ENCODE peak calls at places on chromosomes 5 and 9, in eight cellular contexts. One of them, this sample, is unnamed.

GRCh38 chr5:67206381-67207328 is 10.1 kb upstream of the CD180 start:
- DNase-seq in anterior cingulate cortex: no peak
- DNase-seq in AG09309: no peak
- DNase-seq in posterior vena cava: no peak
- DNase-seq in activated naive CD4-positive, alpha-beta T cell treated with anti-CD3 and anti-CD28 coated beads, Interleukin-2, amount 50 U/mL, for 72 hours: peak; percentile 88
- DNase-seq in brain microvascular endothelial cell: peak; percentile 9
- DNase-seq in pancreas: peak; percentile 25
- DNase-seq in NCI-H1092 treated with DMSO at 0.1 percent for 48 hours: no peak
- DNase-seq in this sample: peak; percentile 19

GRCh38 chr5:105968961-105969360 is 1701.8 kb downstream of the EFNA5 start:
- DNase-seq in activated naive CD4-positive, alpha-beta T cell treated with anti-CD3 and anti-CD28 coated beads, Interleukin-2, amount 50 U/mL, for 72 hours: no peak
- DNase-seq in posterior vena cava: no peak
- DNase-seq in brain microvascular endothelial cell: no peak
- DNase-seq in AG09309: no peak
- DNase-seq in pancreas: no peak
- DNase-seq in NCI-H1092 treated with DMSO at 0.1 percent for 48 hours: no peak
- DNase-seq in anterior cingulate cortex: no peak
- DNase-seq in this sample: no peak

GRCh38 chr5:81856948-81857928 is 106.3 kb upstream of the SSBP2 start:
- DNase-seq in brain microvascular endothelial cell: no peak
- DNase-seq in posterior vena cava: peak; percentile 83
- DNase-seq in NCI-H1092 treated with DMSO at 0.1 percent for 48 hours: peak; percentile 97
- DNase-seq in pancreas: peak; percentile 71
- DNase-seq in activated naive CD4-positive, alpha-beta T cell treated with anti-CD3 and anti-CD28 coated beads, Interleukin-2, amount 50 U/mL, for 72 hours: no peak
- DNase-seq in AG09309: no peak
- DNase-seq in anterior cingulate cortex: peak; percentile 67
- DNase-seq in this sample: no peak

GRCh38 chr9:4939118-4939561 is 45.9 kb upstream of the JAK2 start:
- DNase-seq in anterior cingulate cortex: no peak
- DNase-seq in pancreas: no peak
- DNase-seq in posterior vena cava: no peak
- DNase-seq in NCI-H1092 treated with DMSO at 0.1 percent for 48 hours: no peak
- DNase-seq in activated naive CD4-positive, alpha-beta T cell treated with anti-CD3 and anti-CD28 coated beads, Interleukin-2, amount 50 U/mL, for 72 hours: no peak
- DNase-seq in brain microvascular endothelial cell: no peak
- DNase-seq in AG09309: no peak
- DNase-seq in this sample: no peak

GRCh38 chr5:172283020-172283861 is at the start of gene UBTD2:
- DNase-seq in posterior vena cava: peak; percentile 95
- DNase-seq in pancreas: peak; percentile 85
- DNase-seq in activated naive CD4-positive, alpha-beta T cell treated with anti-CD3 and anti-CD28 coated beads, Interleukin-2, amount 50 U/mL, for 72 hours: no peak
- DNase-seq in AG09309: no peak
- DNase-seq in anterior cingulate cortex: peak; percentile 61
- DNase-seq in NCI-H1092 treated with DMSO at 0.1 percent for 48 hours: peak; percentile 47
- DNase-seq in brain microvascular endothelial cell: peak; percentile 63
- DNase-seq in this sample: no peak

GRCh38 chr9:16133556-16134227 is 580.8 kb downstream of the CCDC171 start:
- DNase-seq in pancreas: peak; percentile 50
- DNase-seq in AG09309: no peak
- DNase-seq in anterior cingulate cortex: no peak
- DNase-seq in posterior vena cava: no peak
- DNase-seq in activated naive CD4-positive, alpha-beta T cell treated with anti-CD3 and anti-CD28 coated beads, Interleukin-2, amount 50 U/mL, for 72 hours: no peak
- DNase-seq in NCI-H1092 treated with DMSO at 0.1 percent for 48 hours: peak; percentile 49
- DNase-seq in brain microvascular endothelial cell: peak; percentile 78
- DNase-seq in this sample: peak; percentile 67

GRCh38 chr5:73381587-73382411 is 66.8 kb downstream of the FOXD1 start:
- DNase-seq in anterior cingulate cortex: no peak
- DNase-seq in AG09309: no peak
- DNase-seq in pancreas: no peak
- DNase-seq in activated naive CD4-positive, alpha-beta T cell treated with anti-CD3 and anti-CD28 coated beads, Interleukin-2, amount 50 U/mL, for 72 hours: no peak
- DNase-seq in brain microvascular endothelial cell: no peak
- DNase-seq in NCI-H1092 treated with DMSO at 0.1 percent for 48 hours: no peak
- DNase-seq in posterior vena cava: no peak
- DNase-seq in this sample: no peak

GRCh38 chr5:136200761-136201160 is 7.8 kb upstream of the SMIM32 start:
- DNase-seq in pancreas: no peak
- DNase-seq in NCI-H1092 treated with DMSO at 0.1 percent for 48 hours: no peak
- DNase-seq in anterior cingulate cortex: no peak
- DNase-seq in brain microvascular endothelial cell: no peak
- DNase-seq in activated naive CD4-positive, alpha-beta T cell treated with anti-CD3 and anti-CD28 coated beads, Interleukin-2, amount 50 U/mL, for 72 hours: no peak
- DNase-seq in posterior vena cava: no peak
- DNase-seq in AG09309: no peak
- DNase-seq in this sample: no peak

GRCh38 chr5:72205431-72206009 is 98.2 kb downstream of the MAP1B start:
- DNase-seq in anterior cingulate cortex: no peak
- DNase-seq in AG09309: no peak
- DNase-seq in activated naive CD4-positive, alpha-beta T cell treated with anti-CD3 and anti-CD28 coated beads, Interleukin-2, amount 50 U/mL, for 72 hours: no peak
- DNase-seq in NCI-H1092 treated with DMSO at 0.1 percent for 48 hours: no peak
- DNase-seq in brain microvascular endothelial cell: no peak
- DNase-seq in pancreas: no peak
- DNase-seq in posterior vena cava: no peak
- DNase-seq in this sample: no peak

GRCh38 chr9:81613002-81613750 is 76.2 kb downstream of the TLE1 start:
- DNase-seq in NCI-H1092 treated with DMSO at 0.1 percent for 48 hours: peak; percentile 45
- DNase-seq in activated naive CD4-positive, alpha-beta T cell treated with anti-CD3 and anti-CD28 coated beads, Interleukin-2, amount 50 U/mL, for 72 hours: no peak
- DNase-seq in anterior cingulate cortex: peak; percentile 33
- DNase-seq in posterior vena cava: no peak
- DNase-seq in AG09309: peak; percentile 46
- DNase-seq in brain microvascular endothelial cell: peak; percentile 82
- DNase-seq in pancreas: no peak
- DNase-seq in this sample: no peak

GRCh38 chr5:1923341-1923740 is 40.6 kb upstream of the IRX4 start:
- DNase-seq in activated naive CD4-positive, alpha-beta T cell treated with anti-CD3 and anti-CD28 coated beads, Interleukin-2, amount 50 U/mL, for 72 hours: no peak
- DNase-seq in NCI-H1092 treated with DMSO at 0.1 percent for 48 hours: no peak
- DNase-seq in pancreas: no peak
- DNase-seq in AG09309: no peak
- DNase-seq in brain microvascular endothelial cell: no peak
- DNase-seq in anterior cingulate cortex: no peak
- DNase-seq in posterior vena cava: no peak
- DNase-seq in this sample: no peak

GRCh38 chr9:124782661-124783574 is 6.0 kb downstream of the OLFML2A start:
- DNase-seq in NCI-H1092 treated with DMSO at 0.1 percent for 48 hours: no peak
- DNase-seq in activated naive CD4-positive, alpha-beta T cell treated with anti-CD3 and anti-CD28 coated beads, Interleukin-2, amount 50 U/mL, for 72 hours: peak; percentile 45
- DNase-seq in pancreas: peak; percentile 6
- DNase-seq in brain microvascular endothelial cell: no peak
- DNase-seq in posterior vena cava: peak; percentile 72
- DNase-seq in AG09309: no peak
- DNase-seq in anterior cingulate cortex: no peak
- DNase-seq in this sample: no peak

GRCh38 chr9:114958021-114958846 is 27.8 kb upstream of the TNFSF8 start:
- DNase-seq in anterior cingulate cortex: no peak
- DNase-seq in pancreas: no peak
- DNase-seq in posterior vena cava: peak; percentile 82
- DNase-seq in activated naive CD4-positive, alpha-beta T cell treated with anti-CD3 and anti-CD28 coated beads, Interleukin-2, amount 50 U/mL, for 72 hours: peak; percentile 61
- DNase-seq in AG09309: no peak
- DNase-seq in NCI-H1092 treated with DMSO at 0.1 percent for 48 hours: no peak
- DNase-seq in brain microvascular endothelial cell: no peak
- DNase-seq in this sample: no peak

GRCh38 chr5:146059349-146060220 is 45.8 kb downstream of the PLAC8L1 start:
- DNase-seq in activated naive CD4-positive, alpha-beta T cell treated with anti-CD3 and anti-CD28 coated beads, Interleukin-2, amount 50 U/mL, for 72 hours: no peak
- DNase-seq in pancreas: no peak
- DNase-seq in AG09309: peak; percentile 14
- DNase-seq in NCI-H1092 treated with DMSO at 0.1 percent for 48 hours: no peak
- DNase-seq in anterior cingulate cortex: no peak
- DNase-seq in brain microvascular endothelial cell: no peak
- DNase-seq in posterior vena cava: no peak
- DNase-seq in this sample: no peak

GRCh38 chr5:66661149-66661548 is 65.0 kb downstream of the MAST4 start:
- DNase-seq in NCI-H1092 treated with DMSO at 0.1 percent for 48 hours: peak; percentile 3
- DNase-seq in posterior vena cava: peak; percentile 83
- DNase-seq in pancreas: no peak
- DNase-seq in brain microvascular endothelial cell: peak; percentile 18
- DNase-seq in AG09309: peak; percentile 14
- DNase-seq in anterior cingulate cortex: no peak
- DNase-seq in activated naive CD4-positive, alpha-beta T cell treated with anti-CD3 and anti-CD28 coated beads, Interleukin-2, amount 50 U/mL, for 72 hours: no peak
- DNase-seq in this sample: no peak

GRCh38 chr9:100731557-100731956 is 153.7 kb downstream of the CAVIN4 start:
- DNase-seq in NCI-H1092 treated with DMSO at 0.1 percent for 48 hours: no peak
- DNase-seq in anterior cingulate cortex: no peak
- DNase-seq in activated naive CD4-positive, alpha-beta T cell treated with anti-CD3 and anti-CD28 coated beads, Interleukin-2, amount 50 U/mL, for 72 hours: no peak
- DNase-seq in posterior vena cava: no peak
- DNase-seq in brain microvascular endothelial cell: no peak
- DNase-seq in AG09309: no peak
- DNase-seq in pancreas: no peak
- DNase-seq in this sample: no peak

GRCh38 chr9:109894921-109895758 is 115.1 kb downstream of the PALM2AKAP2 start:
- DNase-seq in AG09309: no peak
- DNase-seq in activated naive CD4-positive, alpha-beta T cell treated with anti-CD3 and anti-CD28 coated beads, Interleukin-2, amount 50 U/mL, for 72 hours: peak; percentile 77
- DNase-seq in NCI-H1092 treated with DMSO at 0.1 percent for 48 hours: no peak
- DNase-seq in pancreas: no peak
- DNase-seq in brain microvascular endothelial cell: peak; percentile 50
- DNase-seq in anterior cingulate cortex: no peak
- DNase-seq in posterior vena cava: no peak
- DNase-seq in this sample: no peak

GRCh38 chr9:114972510-114972909 is 42.1 kb upstream of the TNFSF8 start:
- DNase-seq in AG09309: no peak
- DNase-seq in pancreas: no peak
- DNase-seq in posterior vena cava: no peak
- DNase-seq in anterior cingulate cortex: no peak
- DNase-seq in NCI-H1092 treated with DMSO at 0.1 percent for 48 hours: no peak
- DNase-seq in brain microvascular endothelial cell: no peak
- DNase-seq in activated naive CD4-positive, alpha-beta T cell treated with anti-CD3 and anti-CD28 coated beads, Interleukin-2, amount 50 U/mL, for 72 hours: no peak
- DNase-seq in this sample: no peak

GRCh38 chr5:56377573-56377972 is 144.4 kb upstream of the ANKRD55 start:
- DNase-seq in brain microvascular endothelial cell: no peak
- DNase-seq in anterior cingulate cortex: no peak
- DNase-seq in activated naive CD4-positive, alpha-beta T cell treated with anti-CD3 and anti-CD28 coated beads, Interleukin-2, amount 50 U/mL, for 72 hours: no peak
- DNase-seq in AG09309: no peak
- DNase-seq in posterior vena cava: no peak
- DNase-seq in NCI-H1092 treated with DMSO at 0.1 percent for 48 hours: no peak
- DNase-seq in pancreas: no peak
- DNase-seq in this sample: no peak

GRCh38 chr9:16331527-16331926 is 538.9 kb downstream of the BNC2 start:
- DNase-seq in brain microvascular endothelial cell: no peak
- DNase-seq in pancreas: no peak
- DNase-seq in anterior cingulate cortex: no peak
- DNase-seq in AG09309: no peak
- DNase-seq in posterior vena cava: no peak
- DNase-seq in NCI-H1092 treated with DMSO at 0.1 percent for 48 hours: no peak
- DNase-seq in activated naive CD4-positive, alpha-beta T cell treated with anti-CD3 and anti-CD28 coated beads, Interleukin-2, amount 50 U/mL, for 72 hours: no peak
- DNase-seq in this sample: no peak

GRCh38 chr5:87300744-87301143 is 33.1 kb downstream of the RASA1 start:
- DNase-seq in activated naive CD4-positive, alpha-beta T cell treated with anti-CD3 and anti-CD28 coated beads, Interleukin-2, amount 50 U/mL, for 72 hours: no peak
- DNase-seq in anterior cingulate cortex: no peak
- DNase-seq in AG09309: peak; percentile 70
- DNase-seq in NCI-H1092 treated with DMSO at 0.1 percent for 48 hours: no peak
- DNase-seq in pancreas: no peak
- DNase-seq in posterior vena cava: no peak
- DNase-seq in brain microvascular endothelial cell: peak; percentile 95
- DNase-seq in this sample: peak; percentile 78

GRCh38 chr9:135600296-135600805 is 38.8 kb downstream of the PAEP start:
- DNase-seq in pancreas: no peak
- DNase-seq in posterior vena cava: no peak
- DNase-seq in NCI-H1092 treated with DMSO at 0.1 percent for 48 hours: no peak
- DNase-seq in brain microvascular endothelial cell: no peak
- DNase-seq in anterior cingulate cortex: no peak
- DNase-seq in AG09309: no peak
- DNase-seq in activated naive CD4-positive, alpha-beta T cell treated with anti-CD3 and anti-CD28 coated beads, Interleukin-2, amount 50 U/mL, for 72 hours: no peak
- DNase-seq in this sample: no peak

GRCh38 chr5:24566933-24567332 is 77.8 kb downstream of the CDH10 start:
- DNase-seq in activated naive CD4-positive, alpha-beta T cell treated with anti-CD3 and anti-CD28 coated beads, Interleukin-2, amount 50 U/mL, for 72 hours: no peak
- DNase-seq in brain microvascular endothelial cell: no peak
- DNase-seq in pancreas: no peak
- DNase-seq in anterior cingulate cortex: no peak
- DNase-seq in posterior vena cava: no peak
- DNase-seq in AG09309: no peak
- DNase-seq in NCI-H1092 treated with DMSO at 0.1 percent for 48 hours: no peak
- DNase-seq in this sample: no peak

GRCh38 chr5:90873033-90873517 is 314.5 kb downstream of the ADGRV1 start:
- DNase-seq in NCI-H1092 treated with DMSO at 0.1 percent for 48 hours: no peak
- DNase-seq in pancreas: no peak
- DNase-seq in AG09309: no peak
- DNase-seq in posterior vena cava: no peak
- DNase-seq in activated naive CD4-positive, alpha-beta T cell treated with anti-CD3 and anti-CD28 coated beads, Interleukin-2, amount 50 U/mL, for 72 hours: no peak
- DNase-seq in anterior cingulate cortex: no peak
- DNase-seq in brain microvascular endothelial cell: no peak
- DNase-seq in this sample: no peak

GRCh38 chr5:115977988-115978387 is 15.7 kb downstream of the LVRN start:
- DNase-seq in AG09309: peak; percentile 61
- DNase-seq in brain microvascular endothelial cell: peak; percentile 72
- DNase-seq in anterior cingulate cortex: no peak
- DNase-seq in posterior vena cava: no peak
- DNase-seq in NCI-H1092 treated with DMSO at 0.1 percent for 48 hours: no peak
- DNase-seq in pancreas: no peak
- DNase-seq in activated naive CD4-positive, alpha-beta T cell treated with anti-CD3 and anti-CD28 coated beads, Interleukin-2, amount 50 U/mL, for 72 hours: no peak
- DNase-seq in this sample: peak; percentile 56

GRCh38 chr5:9344751-9345240 is 201.1 kb downstream of the SEMA5A start:
- DNase-seq in NCI-H1092 treated with DMSO at 0.1 percent for 48 hours: no peak
- DNase-seq in pancreas: no peak
- DNase-seq in AG09309: no peak
- DNase-seq in activated naive CD4-positive, alpha-beta T cell treated with anti-CD3 and anti-CD28 coated beads, Interleukin-2, amount 50 U/mL, for 72 hours: no peak
- DNase-seq in brain microvascular endothelial cell: no peak
- DNase-seq in anterior cingulate cortex: no peak
- DNase-seq in posterior vena cava: no peak
- DNase-seq in this sample: no peak

GRCh38 chr5:56745864-56746263 is 69.5 kb upstream of the MAP3K1 start:
- DNase-seq in activated naive CD4-positive, alpha-beta T cell treated with anti-CD3 and anti-CD28 coated beads, Interleukin-2, amount 50 U/mL, for 72 hours: no peak
- DNase-seq in pancreas: no peak
- DNase-seq in NCI-H1092 treated with DMSO at 0.1 percent for 48 hours: no peak
- DNase-seq in brain microvascular endothelial cell: no peak
- DNase-seq in anterior cingulate cortex: no peak
- DNase-seq in posterior vena cava: no peak
- DNase-seq in AG09309: no peak
- DNase-seq in this sample: no peak

GRCh38 chr5:60382761-60383160 is 317.2 kb downstream of the DEPDC1B start:
- DNase-seq in posterior vena cava: no peak
- DNase-seq in NCI-H1092 treated with DMSO at 0.1 percent for 48 hours: no peak
- DNase-seq in brain microvascular endothelial cell: peak; percentile 17
- DNase-seq in pancreas: peak; percentile 15
- DNase-seq in activated naive CD4-positive, alpha-beta T cell treated with anti-CD3 and anti-CD28 coated beads, Interleukin-2, amount 50 U/mL, for 72 hours: no peak
- DNase-seq in AG09309: peak; percentile 24
- DNase-seq in anterior cingulate cortex: no peak
- DNase-seq in this sample: peak; percentile 15

GRCh38 chr5:133807348-133807747 is 161.1 kb downstream of the C5orf15 start:
- DNase-seq in brain microvascular endothelial cell: no peak
- DNase-seq in AG09309: no peak
- DNase-seq in activated naive CD4-positive, alpha-beta T cell treated with anti-CD3 and anti-CD28 coated beads, Interleukin-2, amount 50 U/mL, for 72 hours: no peak
- DNase-seq in NCI-H1092 treated with DMSO at 0.1 percent for 48 hours: peak; percentile 71
- DNase-seq in pancreas: no peak
- DNase-seq in anterior cingulate cortex: no peak
- DNase-seq in posterior vena cava: no peak
- DNase-seq in this sample: no peak

GRCh38 chr9:20227166-20227874 is 395.0 kb downstream of the MLLT3 start:
- DNase-seq in brain microvascular endothelial cell: no peak
- DNase-seq in posterior vena cava: no peak
- DNase-seq in anterior cingulate cortex: no peak
- DNase-seq in activated naive CD4-positive, alpha-beta T cell treated with anti-CD3 and anti-CD28 coated beads, Interleukin-2, amount 50 U/mL, for 72 hours: no peak
- DNase-seq in pancreas: no peak
- DNase-seq in AG09309: no peak
- DNase-seq in NCI-H1092 treated with DMSO at 0.1 percent for 48 hours: no peak
- DNase-seq in this sample: no peak

GRCh38 chr9:33506626-33507370 is 17.3 kb upstream of the ANKRD18B start:
- DNase-seq in anterior cingulate cortex: no peak
- DNase-seq in brain microvascular endothelial cell: peak; percentile 97
- DNase-seq in posterior vena cava: no peak
- DNase-seq in pancreas: no peak
- DNase-seq in NCI-H1092 treated with DMSO at 0.1 percent for 48 hours: no peak
- DNase-seq in AG09309: peak; percentile 80
- DNase-seq in activated naive CD4-positive, alpha-beta T cell treated with anti-CD3 and anti-CD28 coated beads, Interleukin-2, amount 50 U/mL, for 72 hours: no peak
- DNase-seq in this sample: peak; percentile 96

This sample was measured in epithelial cell of proximal tubule.